ENCODE peak calls at places on chromosomes 16 and 17, in five cellular contexts. One of them, this sample, is unnamed.

GRCh38 chr17:19750835-19751234 is 2.7 kb upstream of the ALDH3A1 start:
- DNase-seq in GM04504: no peak
- DNase-seq in H54: no peak
- DNase-seq in renal cortical epithelial cell: no peak
- DNase-seq in hippocampal formation: no peak
- DNase-seq in this sample: no peak

GRCh38 chr16:47058295-47059086 is 85.0 kb upstream of the DNAJA2 start:
- DNase-seq in GM04504: no peak
- DNase-seq in H54: no peak
- DNase-seq in renal cortical epithelial cell: peak
- DNase-seq in hippocampal formation: no peak
- DNase-seq in this sample: peak

GRCh38 chr17:61997649-61998048 is 67.4 kb downstream of the MED13 start:
- DNase-seq in GM04504: peak
- DNase-seq in H54: no peak
- DNase-seq in renal cortical epithelial cell: peak
- DNase-seq in hippocampal formation: no peak
- DNase-seq in this sample: no peak

GRCh38 chr17:72514321-72514861 is 393.6 kb downstream of the SOX9 start:
- DNase-seq in GM04504: no peak
- DNase-seq in H54: no peak
- DNase-seq in renal cortical epithelial cell: no peak
- DNase-seq in hippocampal formation: no peak
- DNase-seq in this sample: no peak

GRCh38 chr17:44074231-44074910 is 3.8 kb downstream of the G6PC3 start:
- DNase-seq in GM04504: no peak
- DNase-seq in H54: no peak
- DNase-seq in renal cortical epithelial cell: no peak
- DNase-seq in hippocampal formation: no peak
- DNase-seq in this sample: no peak

GRCh38 chr17:3007651-3008121 is 55.7 kb downstream of the OR1D5 start:
- DNase-seq in GM04504: no peak
- DNase-seq in H54: no peak
- DNase-seq in renal cortical epithelial cell: no peak
- DNase-seq in hippocampal formation: no peak
- DNase-seq in this sample: no peak

GRCh38 chr16:80198265-80198994 is 342.4 kb upstream of the DYNLRB2 start:
- DNase-seq in GM04504: no peak
- DNase-seq in H54: no peak
- DNase-seq in renal cortical epithelial cell: no peak
- DNase-seq in hippocampal formation: no peak
- DNase-seq in this sample: no peak

GRCh38 chr17:51677875-51678274 is 417.5 kb downstream of the UTP18 start:
- DNase-seq in GM04504: no peak
- DNase-seq in H54: no peak
- DNase-seq in renal cortical epithelial cell: no peak
- DNase-seq in hippocampal formation: no peak
- DNase-seq in this sample: no peak

GRCh38 chr17:4953461-4953961 is 2.6 kb downstream of the ENO3 start:
- DNase-seq in GM04504: no peak
- DNase-seq in H54: peak
- DNase-seq in renal cortical epithelial cell: peak
- DNase-seq in hippocampal formation: no peak
- DNase-seq in this sample: no peak

GRCh38 chr17:74288785-74289184 is 14.8 kb downstream of the DNAI2 start:
- DNase-seq in GM04504: no peak
- DNase-seq in H54: peak
- DNase-seq in renal cortical epithelial cell: no peak
- DNase-seq in hippocampal formation: no peak
- DNase-seq in this sample: no peak

GRCh38 chr16:66844009-66844341 is 239 bp upstream of the CA7 start:
- DNase-seq in GM04504: no peak
- DNase-seq in H54: no peak
- DNase-seq in renal cortical epithelial cell: no peak
- DNase-seq in hippocampal formation: no peak
- DNase-seq in this sample: no peak

This sample was measured in NCI-H146.